ENCODE peak calls at places on chromosomes 3 and 15, in eight cellular contexts. Z is GM12864, I is astrocyte of the spinal cord, D is HCT116, R is foreskin keratinocyte, V is neural progenitor cell, B is heart left ventricle, L is stomach. W is an unnamed sample.

GRCh38 chr3:168029705-168030104 is 66.0 kb downstream of the GOLIM4 start:
- DNase-seq in Z (no peak), I (no peak), D (no peak), R (no peak), V (peak), B (no peak), L (no peak), W (no peak)

GRCh38 chr15:90531147-90531546 is 1.4 kb downstream of the CRTC3 start:
- DNase-seq in Z (no peak), I (no peak), D (no peak), R (no peak), V (peak), B (no peak), L (no peak), W (no peak)

GRCh38 chr15:89863918-89864317 is 29.9 kb downstream of the AP3S2 start:
- DNase-seq in Z (no peak), I (no peak), D (no peak), R (no peak), V (no peak), B (no peak), L (no peak), W (no peak)

GRCh38 chr3:105367406-105368213 is 901 bp downstream of the ALCAM start:
- DNase-seq in Z (peak), I (peak), D (no peak), R (peak), V (peak), B (peak), L (peak), W (peak)

GRCh38 chr3:15858547-15859506 is 61.0 kb upstream of the ANKRD28 start:
- DNase-seq in Z (peak), I (no peak), D (no peak), R (peak), V (peak), B (peak), L (peak), W (peak)

GRCh38 chr3:107235193-107235922 is 141.9 kb upstream of the CCDC54 start:
- DNase-seq in Z (no peak), I (no peak), D (no peak), R (no peak), V (peak), B (no peak), L (no peak), W (peak)

GRCh38 chr3:5093786-5094185 is 28.3 kb upstream of the ARL8B start:
- DNase-seq in Z (no peak), I (peak), D (no peak), R (no peak), V (no peak), B (no peak), L (no peak), W (no peak)

GRCh38 chr3:136543385-136543784 is 208.8 kb downstream of the STAG1 start:
- DNase-seq in Z (no peak), I (no peak), D (no peak), R (no peak), V (no peak), B (no peak), L (no peak), W (no peak)

GRCh38 chr3:43531835-43532234 is 90.0 kb downstream of the ANO10 start:
- DNase-seq in Z (no peak), I (peak), D (no peak), R (peak), V (no peak), B (no peak), L (no peak), W (no peak)

GRCh38 chr15:83200162-83200561 is 7.5 kb downstream of the HDGFL3 start:
- DNase-seq in Z (no peak), I (peak), D (no peak), R (peak), V (no peak), B (no peak), L (no peak), W (no peak)

GRCh38 chr15:64651573-64652260 is 123.7 kb downstream of the RBPMS2 start:
- DNase-seq in Z (peak), I (no peak), D (no peak), R (peak), V (no peak), B (no peak), L (no peak), W (no peak)

GRCh38 chr15:20671665-20672064 is 130.1 kb upstream of the GOLGA6L6 start:
- DNase-seq in Z (no peak), I (no peak), D (no peak), R (no peak), V (no peak), B (no peak), L (no peak), W (no peak)

GRCh38 chr15:60966746-60967145 is 262.4 kb downstream of the RORA start:
- DNase-seq in Z (no peak), I (no peak), D (no peak), R (no peak), V (no peak), B (no peak), L (no peak), W (no peak)

GRCh38 chr3:182969277-182969676 is 11.1 kb downstream of the DCUN1D1 start:
- DNase-seq in Z (no peak), I (peak), D (no peak), R (peak), V (no peak), B (no peak), L (no peak), W (no peak)

GRCh38 chr15:40044717-40045571 is 6.0 kb upstream of the SRP14 start:
- DNase-seq in Z (no peak), I (peak), D (peak), R (peak), V (peak), B (peak), L (peak), W (peak)

GRCh38 chr3:67090472-67090871 is 92.4 kb downstream of the KBTBD8 start:
- DNase-seq in Z (no peak), I (peak), D (no peak), R (peak), V (no peak), B (no peak), L (no peak), W (no peak)

GRCh38 chr15:74787251-74788041 is 5.6 kb downstream of the CSK start:
- DNase-seq in Z (peak), I (peak), D (no peak), R (peak), V (peak), B (peak), L (peak), W (peak)

GRCh38 chr15:76140069-76140454 is 80.3 kb downstream of the TMEM266 start:
- DNase-seq in Z (no peak), I (no peak), D (no peak), R (no peak), V (peak), B (no peak), L (no peak), W (no peak)

GRCh38 chr3:40557558-40558161 is 32.9 kb downstream of the ZNF621 start:
- DNase-seq in Z (no peak), I (no peak), D (no peak), R (no peak), V (no peak), B (no peak), L (no peak), W (no peak)

GRCh38 chr3:12891985-12892839 is 50.8 kb upstream of the RPL32 start:
- DNase-seq in Z (no peak), I (peak), D (peak), R (peak), V (peak), B (no peak), L (peak), W (peak)

GRCh38 chr15:58469432-58470353 is 37.9 kb downstream of the LIPC start:
- DNase-seq in Z (no peak), I (peak), D (peak), R (peak), V (peak), B (no peak), L (peak), W (no peak)

GRCh38 chr15:51801391-51801835 is 28.0 kb upstream of the TMOD3 start:
- DNase-seq in Z (no peak), I (peak), D (peak), R (no peak), V (peak), B (no peak), L (no peak), W (peak)

GRCh38 chr3:114478806-114479205 is 185.0 kb downstream of the TIGIT start:
- DNase-seq in Z (no peak), I (no peak), D (no peak), R (no peak), V (no peak), B (no peak), L (no peak), W (no peak)

GRCh38 chr3:31294430-31295149 is 238.1 kb upstream of the STT3B start:
- DNase-seq in Z (no peak), I (no peak), D (no peak), R (no peak), V (no peak), B (no peak), L (no peak), W (no peak)

GRCh38 chr3:124221286-124221821 is 229.4 kb upstream of the ROPN1 start:
- DNase-seq in Z (no peak), I (no peak), D (no peak), R (peak), V (no peak), B (no peak), L (no peak), W (no peak)

GRCh38 chr3:192887701-192888100 is 30.0 kb downstream of the MB21D2 start:
- DNase-seq in Z (peak), I (no peak), D (no peak), R (no peak), V (no peak), B (no peak), L (no peak), W (no peak)

GRCh38 chr15:101252836-101253235 is 988 bp upstream of the CHSY1 start:
- DNase-seq in Z (no peak), I (no peak), D (no peak), R (no peak), V (no peak), B (no peak), L (no peak), W (no peak)

GRCh38 chr3:147395975-147396708 is 10.2 kb downstream of the ZIC4 start:
- DNase-seq in Z (no peak), I (peak), D (no peak), R (no peak), V (peak), B (no peak), L (no peak), W (no peak)

GRCh38 chr15:42151736-42152135 is 4.7 kb downstream of the PLA2G4F start:
- DNase-seq in Z (no peak), I (no peak), D (no peak), R (no peak), V (no peak), B (no peak), L (no peak), W (no peak)

GRCh38 chr3:130073582-130073981 is 8.0 kb upstream of the ALG1L2 start:
- DNase-seq in Z (no peak), I (no peak), D (no peak), R (no peak), V (no peak), B (no peak), L (no peak), W (no peak)

GRCh38 chr3:182959474-182960350 is 20.6 kb downstream of the DCUN1D1 start:
- DNase-seq in Z (no peak), I (peak), D (no peak), R (no peak), V (peak), B (no peak), L (no peak), W (no peak)

GRCh38 chr3:114370537-114371174 is 76.8 kb downstream of the TIGIT start:
- DNase-seq in Z (no peak), I (no peak), D (no peak), R (no peak), V (peak), B (no peak), L (no peak), W (no peak)

GRCh38 chr15:39682366-39682765 is 100.3 kb downstream of the FSIP1 start:
- DNase-seq in Z (no peak), I (peak), D (no peak), R (no peak), V (peak), B (no peak), L (no peak), W (no peak)

GRCh38 chr15:63473007-63473748 is 31.2 kb upstream of the USP3 start:
- DNase-seq in Z (peak), I (no peak), D (no peak), R (no peak), V (no peak), B (no peak), L (no peak), W (no peak)

GRCh38 chr3:9351709-9352126 is 11.1 kb upstream of the THUMPD3 start:
- DNase-seq in Z (no peak), I (no peak), D (peak), R (peak), V (no peak), B (no peak), L (no peak), W (no peak)

GRCh38 chr15:87959080-87959479 is 297.5 kb downstream of the NTRK3 start:
- DNase-seq in Z (no peak), I (no peak), D (no peak), R (no peak), V (peak), B (no peak), L (no peak), W (no peak)

GRCh38 chr3:53518495-53518981 is 24.1 kb downstream of the CACNA1D start:
- DNase-seq in Z (no peak), I (no peak), D (no peak), R (no peak), V (no peak), B (no peak), L (no peak), W (no peak)
- TF ChIP-seq CTCF in Z (no peak), I (no peak), D (no peak), R (no peak), V (no peak), B (no peak), L (no peak), W (no peak)

GRCh38 chr15:93055211-93055763 is 33.7 kb downstream of the RGMA start:
- DNase-seq in Z (no peak), I (no peak), D (no peak), R (no peak), V (no peak), B (peak), L (no peak), W (no peak)

GRCh38 chr15:93051236-93052089 is 37.5 kb downstream of the RGMA start:
- DNase-seq in Z (no peak), I (no peak), D (no peak), R (no peak), V (no peak), B (no peak), L (no peak), W (no peak)

GRCh38 chr15:93050648-93051047 is 38.4 kb downstream of the RGMA start:
- DNase-seq in Z (no peak), I (no peak), D (no peak), R (no peak), V (no peak), B (no peak), L (no peak), W (no peak)

GRCh38 chr15:93049914-93050534 is 39.0 kb downstream of the RGMA start:
- DNase-seq in Z (no peak), I (no peak), D (no peak), R (no peak), V (no peak), B (no peak), L (no peak), W (no peak)

DNA sequence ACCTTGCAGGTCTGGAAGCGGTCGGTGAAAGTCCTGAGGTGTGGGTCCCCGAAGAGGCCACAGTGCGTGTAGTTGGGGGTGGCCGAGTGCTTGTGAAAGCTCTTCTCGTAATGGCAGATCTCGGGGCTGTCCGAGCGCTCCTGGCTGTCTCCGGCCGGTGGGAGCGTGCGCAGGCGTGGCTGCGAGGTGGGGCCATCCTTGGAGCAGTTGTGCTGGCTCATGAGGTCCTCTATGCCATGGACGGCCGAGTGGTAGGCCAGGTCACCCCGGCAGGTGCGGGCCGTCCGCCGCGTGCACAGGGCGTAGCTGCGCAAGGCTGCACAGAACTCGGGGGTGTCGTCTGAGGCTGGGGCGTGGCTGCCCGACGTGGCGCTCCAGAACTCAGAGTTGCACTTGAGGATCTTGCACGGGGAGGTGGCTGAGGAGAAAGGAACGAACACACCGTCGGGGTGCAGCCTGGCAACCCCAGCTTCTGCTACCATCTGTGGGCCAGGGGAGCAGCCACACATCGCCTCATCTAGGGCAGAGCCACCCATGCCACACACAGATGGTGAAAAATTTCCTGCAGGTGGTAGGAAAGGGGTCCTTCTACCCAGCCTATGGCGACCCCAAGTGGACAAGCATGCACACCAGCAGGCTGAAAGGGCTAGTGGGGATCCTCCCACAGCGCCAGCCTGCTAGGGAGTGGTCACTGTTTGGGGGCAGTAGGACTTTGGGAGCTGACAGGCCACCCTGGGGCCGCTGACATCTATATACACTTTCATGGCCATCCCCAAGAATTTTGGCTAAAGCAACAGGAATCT is 36.7 kb downstream of the RGMA start:
- DNase-seq in Z (no peak), I (no peak), D (no peak), R (no peak), V (no peak), B (no peak), L (no peak), W (no peak)
- TF ChIP-seq CTCF in Z (peak), I (peak), D (peak), R (peak), V (peak), B (no peak), L (no peak), W (no peak)

GRCh38 chr3:173875790-173876189 is 478.2 kb downstream of the NLGN1 start:
- DNase-seq in Z (no peak), I (no peak), D (no peak), R (no peak), V (no peak), B (no peak), L (no peak), W (no peak)

GRCh38 chr3:173870976-173871375 is 473.4 kb downstream of the NLGN1 start:
- DNase-seq in Z (no peak), I (no peak), D (no peak), R (no peak), V (no peak), B (no peak), L (no peak), W (no peak)

DNA sequence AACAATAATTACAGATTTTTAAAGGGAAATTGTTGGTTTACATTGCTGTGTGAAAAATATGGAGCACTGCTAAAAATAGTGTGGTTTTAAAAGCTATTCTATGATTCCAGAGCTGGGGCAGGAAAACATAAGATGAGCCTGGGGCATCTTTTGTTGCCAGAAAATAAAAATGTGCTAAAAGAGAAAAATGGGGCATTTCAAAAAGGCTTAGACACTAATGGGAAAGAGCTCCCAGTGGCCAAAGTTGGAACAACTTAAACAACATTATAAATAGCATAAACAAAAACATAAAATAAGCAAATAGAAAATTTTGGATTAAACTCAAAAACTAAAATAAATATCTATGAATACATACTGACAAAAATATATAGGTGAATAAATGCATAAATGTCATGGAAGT is 478.9 kb downstream of the NLGN1 start:
- DNase-seq in Z (no peak), I (no peak), D (peak), R (no peak), V (no peak), B (no peak), L (no peak), W (no peak)
- TF ChIP-seq CTCF in Z (no peak), I (peak), D (peak), R (peak), V (peak), B (no peak), L (no peak), W (peak)

GRCh38 chr3:46427929-46428833 is 21.1 kb downstream of the CCRL2 start:
- DNase-seq in Z (no peak), I (no peak), D (no peak), R (no peak), V (no peak), B (no peak), L (no peak), W (no peak)
- TF ChIP-seq CTCF in Z (no peak), I (no peak), D (no peak), R (peak), V (no peak), B (no peak), L (no peak), W (no peak)

W was measured in nephron progenitor cell.